ENCODE peak calls at places on chromosome 17, in seven cellular contexts. R, L, M, S, O, U and J are unnamed samples.
A peak's percentile ranks its signal among the peaks of the same experiment; 100 is the strongest.

GRCh38 chr17:18017958-18018357 is 21.0 kb downstream of the ATPAF2 start:
- DNase-seq in R (peak; percentile 13), L (no peak), M (no peak), S (no peak), O (no peak), U (no peak), J (no peak)

GRCh38 chr17:83124871-83125514 is 45.6 kb downstream of the METRNL start:
- DNase-seq in R (no peak), L (no peak), M (no peak), S (no peak), O (no peak), U (no peak), J (no peak)

GRCh38 chr17:67990909-67991308 is 5.4 kb downstream of the C17orf58 start:
- DNase-seq in R (no peak), L (no peak), M (peak; percentile 15), S (no peak), O (no peak), U (no peak), J (no peak)

GRCh38 chr17:77087650-77088454 is 52.9 kb upstream of the SEC14L1 start:
- DNase-seq in R (no peak), L (no peak), M (no peak), S (no peak), O (no peak), U (no peak), J (no peak)

GRCh38 chr17:65529761-65530157 is 31.7 kb downstream of the AXIN2 start:
- DNase-seq in R (no peak), L (no peak), M (no peak), S (no peak), O (no peak), U (no peak), J (no peak)

GRCh38 chr17:2876467-2876866 is 80.2 kb downstream of the RAP1GAP2 start:
- DNase-seq in R (no peak), L (no peak), M (no peak), S (no peak), O (no peak), U (peak; percentile 96), J (no peak)

GRCh38 chr17:19376799-19377198 is 1.5 kb upstream of the MAPK7 start:
- DNase-seq in R (no peak), L (no peak), M (peak; percentile 70), S (peak; percentile 53), O (peak; percentile 40), U (peak; percentile 59), J (no peak)

GRCh38 chr17:45844695-45845375 is at the start of gene SPPL2C:
- DNase-seq in R (no peak), L (no peak), M (no peak), S (no peak), O (no peak), U (no peak), J (no peak)

GRCh38 chr17:37097162-37097561 is 148.4 kb downstream of the AATF start:
- DNase-seq in R (no peak), L (no peak), M (no peak), S (no peak), O (no peak), U (no peak), J (no peak)

GRCh38 chr17:8158267-8159031 is 4.3 kb downstream of the VAMP2 start:
- DNase-seq in R (peak; percentile 92), L (peak; percentile 87), M (peak; percentile 88), S (peak; percentile 71), O (peak; percentile 63), U (peak; percentile 99), J (peak; percentile 92)

GRCh38 chr17:19331134-19331533 is 31.4 kb downstream of the B9D1 start:
- DNase-seq in R (peak; percentile 77), L (no peak), M (no peak), S (no peak), O (peak; percentile 52), U (peak; percentile 84), J (peak; percentile 95)

GRCh38 chr17:16040710-16041251 is 41.2 kb downstream of the TTC19 start:
- DNase-seq in R (no peak), L (no peak), M (peak; percentile 38), S (no peak), O (no peak), U (peak; percentile 62), J (peak; percentile 89)

GRCh38 chr17:9998060-9998459 is 93.0 kb upstream of the RCVRN start:
- DNase-seq in R (no peak), L (no peak), M (no peak), S (no peak), O (no peak), U (no peak), J (no peak)

GRCh38 chr17:28760987-28761562 is 17.3 kb downstream of the TRAF4 start:
- DNase-seq in R (peak; percentile 48), L (peak; percentile 64), M (peak; percentile 63), S (peak; percentile 52), O (peak; percentile 81), U (no peak), J (peak; percentile 78)

GRCh38 chr17:27817731-27818130 is 17.4 kb upstream of the NOS2 start:
- DNase-seq in R (no peak), L (peak; percentile 24), M (peak; percentile 39), S (no peak), O (no peak), U (peak; percentile 35), J (peak; percentile 22)

GRCh38 chr17:864315-864714 is 82.2 kb downstream of the MRM3 start:
- DNase-seq in R (no peak), L (no peak), M (no peak), S (peak; percentile 67), O (no peak), U (no peak), J (no peak)

GRCh38 chr17:68861602-68862001 is 93.6 kb downstream of the ABCA8 start:
- DNase-seq in R (peak; percentile 32), L (no peak), M (no peak), S (no peak), O (no peak), U (no peak), J (no peak)

GRCh38 chr17:82687375-82687861 is 11.1 kb downstream of the RAB40B start:
- DNase-seq in R (no peak), L (no peak), M (no peak), S (peak; percentile 90), O (peak; percentile 45), U (no peak), J (no peak)

GRCh38 chr17:39619786-39620101 is 7.0 kb upstream of the PPP1R1B start:
- DNase-seq in R (no peak), L (no peak), M (no peak), S (no peak), O (no peak), U (no peak), J (no peak)

GRCh38 chr17:39622380-39623006 is 4.3 kb upstream of the PPP1R1B start:
- DNase-seq in R (no peak), L (no peak), M (peak; percentile 21), S (no peak), O (no peak), U (no peak), J (peak; percentile 48)

GRCh38 chr17:39624313-39624712 is 2.4 kb upstream of the PPP1R1B start:
- DNase-seq in R (no peak), L (no peak), M (no peak), S (no peak), O (no peak), U (no peak), J (no peak)

GRCh38 chr17:39623356-39623950 is 3.3 kb upstream of the PPP1R1B start:
- DNase-seq in R (peak; percentile 61), L (peak; percentile 78), M (peak; percentile 77), S (peak; percentile 45), O (peak; percentile 53), U (peak; percentile 87), J (peak; percentile 74)

DNA sequence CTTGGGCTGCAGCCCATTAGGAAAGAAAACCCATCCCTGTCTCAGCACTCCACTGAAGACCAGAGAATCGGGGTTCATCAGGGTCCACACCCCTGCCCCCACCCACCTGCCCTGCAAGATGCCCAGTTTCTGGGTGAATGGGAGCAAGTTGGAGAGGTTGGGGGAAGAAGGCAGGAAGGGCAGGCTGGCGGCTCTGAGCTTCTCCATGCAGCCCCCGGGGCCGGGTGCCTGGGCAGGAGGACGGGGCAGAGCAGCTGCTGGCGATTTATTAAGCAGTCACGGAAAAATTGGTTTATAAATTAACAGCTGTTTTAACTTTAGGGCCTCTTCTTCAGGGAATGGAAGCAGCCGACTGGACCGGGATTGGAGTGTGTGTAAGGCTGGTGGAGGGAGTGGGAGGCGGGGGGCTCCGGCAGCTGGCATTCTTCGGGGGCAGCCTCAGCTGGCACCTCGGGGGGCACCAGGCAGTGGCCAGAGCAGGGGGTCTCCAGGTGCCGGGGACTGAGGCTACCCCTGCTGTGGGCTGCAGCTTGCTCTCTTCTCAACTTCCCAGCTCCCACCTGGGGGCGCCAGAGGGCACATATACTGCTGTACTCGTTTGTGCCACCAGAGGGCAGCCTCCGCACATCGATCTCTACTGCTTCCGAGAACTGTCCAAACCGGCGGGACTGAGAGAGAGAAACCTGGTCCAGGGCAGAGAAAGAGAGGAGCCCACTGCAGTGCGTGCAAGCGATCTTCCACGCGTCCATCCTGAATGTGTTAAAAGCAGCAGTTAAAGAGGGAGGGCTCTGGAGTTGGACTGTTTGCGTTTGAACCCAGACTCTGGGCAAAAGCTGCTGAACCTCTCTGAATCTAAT is 5.0 kb upstream of the PPP1R1B start:
- DNase-seq in R (peak; percentile 81), L (peak; percentile 90), M (peak; percentile 84), S (peak; percentile 66), O (peak; percentile 60), U (peak; percentile 94), J (peak; percentile 85)
- H2AFZ ChIP-seq in R (no peak overlapping the region), L (no peak overlapping the region), M (peak overlapping the region; percentile 66), S (no peak overlapping the region), O (no peak overlapping the region), U (no peak overlapping the region), J (peak overlapping the region; percentile 43)

DNA sequence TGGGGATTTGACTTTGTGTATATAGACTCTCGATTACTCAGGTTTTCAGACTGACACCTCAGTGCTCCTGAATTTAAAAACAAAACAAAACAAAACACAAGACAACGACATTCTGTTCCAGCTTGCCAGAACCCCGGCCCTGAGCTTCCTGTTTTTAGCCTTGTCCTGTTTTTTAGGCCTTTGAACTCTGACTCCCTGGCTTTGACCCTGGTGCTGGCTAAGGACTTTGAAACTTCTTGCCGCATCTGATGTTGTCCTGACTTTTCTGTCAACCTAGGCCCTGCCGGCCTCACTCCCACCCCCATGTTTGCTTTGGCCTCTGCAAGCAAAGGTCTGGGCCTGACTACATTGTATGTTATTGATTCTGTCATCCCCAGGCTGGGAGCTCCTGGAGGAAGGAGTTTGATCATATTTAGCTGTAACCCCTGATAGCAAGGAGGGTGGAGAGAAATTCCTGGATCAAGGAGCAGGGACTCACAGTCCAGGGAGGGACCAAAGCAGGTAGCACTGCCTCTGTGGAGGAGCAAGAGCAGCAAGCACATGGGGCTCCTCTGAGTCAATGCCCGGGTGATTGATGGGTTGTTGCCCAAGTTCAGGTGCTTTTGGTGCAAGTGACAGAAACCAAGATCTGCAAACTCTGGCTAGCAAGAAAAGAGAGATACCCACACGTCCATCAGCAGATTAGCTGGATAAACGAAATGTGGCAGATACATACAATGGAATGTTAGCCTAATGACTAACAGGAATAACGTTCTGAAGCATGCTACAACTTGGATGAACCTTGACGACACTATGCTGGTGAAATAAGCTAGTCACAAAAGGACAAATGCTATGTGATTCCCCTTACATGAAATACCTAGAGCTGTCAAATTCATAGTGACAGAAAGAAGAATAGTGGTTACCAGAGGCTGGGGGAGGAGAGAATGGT is 7.7 kb downstream of the CCL16 start:
- DNase-seq in R (peak; percentile 28), L (no peak), M (peak; percentile 46), S (peak; percentile 73), O (no peak), U (peak; percentile 36), J (peak; percentile 36)
- H3K4me3 ChIP-seq in R (no peak overlapping the region), L (no peak overlapping the region), M (no peak overlapping the region), S (no peak overlapping the region), O (no peak overlapping the region), U (no peak overlapping the region), J (no peak overlapping the region)

GRCh38 chr17:29778936-29779811 is 150.9 kb downstream of the SSH2 start:
- DNase-seq in R (peak; percentile 60), L (peak; percentile 56), M (peak; percentile 56), S (peak; percentile 31), O (peak; percentile 40), U (peak; percentile 89), J (peak; percentile 75)
- H2AFZ ChIP-seq in R (no peak overlapping the region), L (no peak overlapping the region), M (no peak overlapping the region), S (no peak overlapping the region), O (no peak overlapping the region), U (no peak overlapping the region), J (peak overlapping the region; percentile 38)

GRCh38 chr17:59680314-59680713 is 26.9 kb downstream of the PTRH2 start:
- DNase-seq in R (no peak), L (no peak), M (no peak), S (no peak), O (no peak), U (no peak), J (peak; percentile 48)
- H3K4me3 ChIP-seq in R (no peak overlapping the region), L (no peak overlapping the region), M (no peak overlapping the region), S (no peak overlapping the region), O (no peak overlapping the region), U (no peak overlapping the region), J (peak overlapping the region; percentile 12)